ENCODE peak calls at places on chromosomes 1 and 21, in seven cellular contexts. One of them, this sample, is unnamed.

GRCh38 chr1:99465176-99465900 is 180.6 kb upstream of the PALMD start:
- DNase-seq in activated T-cell treated with anti-CD3 and anti-CD28 coated beads, Interleukin-2, amount 50 U/mL, for 4 hours: no peak
- DNase-seq in IMR-90: peak; percentile 90
- DNase-seq in kidney tubule cell: peak; percentile 53
- DNase-seq in KG1: no peak
- DNase-seq in HT-29: no peak
- DNase-seq in AML-193: no peak
- DNase-seq in this sample: no peak

GRCh38 chr1:11629184-11629583 is 25.0 kb downstream of the FBXO2 start:
- DNase-seq in activated T-cell treated with anti-CD3 and anti-CD28 coated beads, Interleukin-2, amount 50 U/mL, for 4 hours: no peak
- DNase-seq in IMR-90: no peak
- DNase-seq in kidney tubule cell: no peak
- DNase-seq in KG1: no peak
- DNase-seq in HT-29: no peak
- DNase-seq in AML-193: no peak
- DNase-seq in this sample: no peak

GRCh38 chr1:23742670-23743286 is 493 bp upstream of the ELOA start:
- DNase-seq in activated T-cell treated with anti-CD3 and anti-CD28 coated beads, Interleukin-2, amount 50 U/mL, for 4 hours: peak; percentile 27
- DNase-seq in IMR-90: no peak
- DNase-seq in kidney tubule cell: no peak
- DNase-seq in KG1: no peak
- DNase-seq in HT-29: peak; percentile 32
- DNase-seq in AML-193: no peak
- DNase-seq in this sample: peak; percentile 26

GRCh38 chr21:35896060-35896459 is 164.3 kb downstream of the SETD4 start:
- DNase-seq in activated T-cell treated with anti-CD3 and anti-CD28 coated beads, Interleukin-2, amount 50 U/mL, for 4 hours: no peak
- DNase-seq in IMR-90: no peak
- DNase-seq in kidney tubule cell: no peak
- DNase-seq in KG1: no peak
- DNase-seq in HT-29: no peak
- DNase-seq in AML-193: no peak
- DNase-seq in this sample: no peak

GRCh38 chr1:235946570-235946981 is 79.9 kb upstream of the LYST start:
- DNase-seq in activated T-cell treated with anti-CD3 and anti-CD28 coated beads, Interleukin-2, amount 50 U/mL, for 4 hours: no peak
- DNase-seq in IMR-90: peak; percentile 90
- DNase-seq in kidney tubule cell: peak; percentile 6
- DNase-seq in KG1: no peak
- DNase-seq in HT-29: no peak
- DNase-seq in AML-193: peak; percentile 84
- DNase-seq in this sample: no peak

GRCh38 chr21:44767834-44768831 is 33.5 kb downstream of the UBE2G2 start:
- DNase-seq in activated T-cell treated with anti-CD3 and anti-CD28 coated beads, Interleukin-2, amount 50 U/mL, for 4 hours: no peak
- DNase-seq in IMR-90: no peak
- DNase-seq in kidney tubule cell: no peak
- DNase-seq in KG1: no peak
- DNase-seq in HT-29: no peak
- DNase-seq in AML-193: no peak
- DNase-seq in this sample: no peak

GRCh38 chr1:66535853-66536252 is 1.9 kb downstream of the SGIP1 start:
- DNase-seq in activated T-cell treated with anti-CD3 and anti-CD28 coated beads, Interleukin-2, amount 50 U/mL, for 4 hours: no peak
- DNase-seq in IMR-90: no peak
- DNase-seq in kidney tubule cell: no peak
- DNase-seq in KG1: no peak
- DNase-seq in HT-29: no peak
- DNase-seq in AML-193: no peak
- DNase-seq in this sample: no peak

GRCh38 chr1:37794372-37795339 is 1.0 kb downstream of the MANEAL start:
- DNase-seq in activated T-cell treated with anti-CD3 and anti-CD28 coated beads, Interleukin-2, amount 50 U/mL, for 4 hours: no peak
- DNase-seq in IMR-90: no peak
- DNase-seq in kidney tubule cell: no peak
- DNase-seq in KG1: no peak
- DNase-seq in HT-29: peak; percentile 15
- DNase-seq in AML-193: no peak
- DNase-seq in this sample: no peak

GRCh38 chr1:215476541-215476940 is 90.6 kb upstream of the KCTD3 start:
- DNase-seq in activated T-cell treated with anti-CD3 and anti-CD28 coated beads, Interleukin-2, amount 50 U/mL, for 4 hours: no peak
- DNase-seq in IMR-90: peak; percentile 54
- DNase-seq in kidney tubule cell: no peak
- DNase-seq in KG1: no peak
- DNase-seq in HT-29: no peak
- DNase-seq in AML-193: no peak
- DNase-seq in this sample: no peak

GRCh38 chr21:38380391-38381137 is 117.7 kb downstream of the ERG start:
- DNase-seq in activated T-cell treated with anti-CD3 and anti-CD28 coated beads, Interleukin-2, amount 50 U/mL, for 4 hours: no peak
- DNase-seq in IMR-90: peak; percentile 8
- DNase-seq in kidney tubule cell: no peak
- DNase-seq in KG1: no peak
- DNase-seq in HT-29: peak; percentile 8
- DNase-seq in AML-193: peak; percentile 62
- DNase-seq in this sample: no peak

GRCh38 chr1:83766182-83766825 is 232.6 kb downstream of the TTLL7 start:
- DNase-seq in activated T-cell treated with anti-CD3 and anti-CD28 coated beads, Interleukin-2, amount 50 U/mL, for 4 hours: no peak
- DNase-seq in IMR-90: no peak
- DNase-seq in kidney tubule cell: no peak
- DNase-seq in KG1: no peak
- DNase-seq in HT-29: no peak
- DNase-seq in AML-193: no peak
- DNase-seq in this sample: no peak

GRCh38 chr1:218436346-218436745 is 91.2 kb downstream of the TGFB2 start:
- DNase-seq in activated T-cell treated with anti-CD3 and anti-CD28 coated beads, Interleukin-2, amount 50 U/mL, for 4 hours: no peak
- DNase-seq in IMR-90: no peak
- DNase-seq in kidney tubule cell: peak; percentile 18
- DNase-seq in KG1: no peak
- DNase-seq in HT-29: no peak
- DNase-seq in AML-193: no peak
- DNase-seq in this sample: no peak

GRCh38 chr1:72435025-72435424 is 152.7 kb upstream of the NEGR1 start:
- DNase-seq in activated T-cell treated with anti-CD3 and anti-CD28 coated beads, Interleukin-2, amount 50 U/mL, for 4 hours: no peak
- DNase-seq in IMR-90: peak; percentile 80
- DNase-seq in kidney tubule cell: peak; percentile 90
- DNase-seq in KG1: no peak
- DNase-seq in HT-29: no peak
- DNase-seq in AML-193: no peak
- DNase-seq in this sample: no peak

GRCh38 chr1:7704214-7705047 is 66.7 kb upstream of the VAMP3 start:
- DNase-seq in activated T-cell treated with anti-CD3 and anti-CD28 coated beads, Interleukin-2, amount 50 U/mL, for 4 hours: peak; percentile 88
- DNase-seq in IMR-90: peak; percentile 78
- DNase-seq in kidney tubule cell: peak; percentile 92
- DNase-seq in KG1: peak; percentile 75
- DNase-seq in HT-29: peak; percentile 81
- DNase-seq in AML-193: peak; percentile 42
- DNase-seq in this sample: peak; percentile 99

GRCh38 chr1:163874070-163874469 is 552.3 kb downstream of the NUF2 start:
- DNase-seq in activated T-cell treated with anti-CD3 and anti-CD28 coated beads, Interleukin-2, amount 50 U/mL, for 4 hours: no peak
- DNase-seq in IMR-90: no peak
- DNase-seq in kidney tubule cell: no peak
- DNase-seq in KG1: no peak
- DNase-seq in HT-29: no peak
- DNase-seq in AML-193: no peak
- DNase-seq in this sample: no peak